ENCODE peak calls at places on chromosomes 16 and 17, in nine cellular contexts. Y is astrocyte of the spinal cord, N is fibroblast of pulmonary artery, X is IMR-90, V is lower lobe of right lung, O is adrenal gland, L is PC-9, U is AG04450, F is NB4. T is an unnamed sample.

GRCh38 chr17:73582821-73583220 is 61.4 kb downstream of the SDK2 start:
- DNase-seq in Y (no peak), N (no peak), X (no peak), V (no peak), O (no peak), L (no peak), U (no peak), F (no peak), T (no peak)

GRCh38 chr16:4463522-4464163 is 10.8 kb downstream of the NMRAL1 start:
- DNase-seq in Y (no peak), N (no peak), X (no peak), V (no peak), O (no peak), L (peak), U (no peak), F (no peak), T (no peak)

GRCh38 chr16:81831722-81832126 is 52.6 kb downstream of the PLCG2 start:
- DNase-seq in Y (no peak), N (no peak), X (no peak), V (peak), O (peak), L (no peak), U (no peak), F (peak), T (no peak)

GRCh38 chr16:4679156-4679853 is 14.1 kb upstream of the NUDT16L1 start:
- DNase-seq in Y (no peak), N (no peak), X (no peak), V (peak), O (peak), L (peak), U (no peak), F (no peak), T (no peak)

GRCh38 chr16:88655733-88656281 is 5.0 kb upstream of the CYBA start:
- DNase-seq in Y (no peak), N (no peak), X (no peak), V (no peak), O (no peak), L (no peak), U (no peak), F (no peak), T (no peak)

GRCh38 chr17:73203788-73204479 is 11.1 kb downstream of the COG1 start:
- DNase-seq in Y (no peak), N (no peak), X (no peak), V (no peak), O (no peak), L (no peak), U (no peak), F (no peak), T (no peak)

GRCh38 chr17:41540921-41541625 is 13.0 kb upstream of the KRT19 start:
- DNase-seq in Y (no peak), N (no peak), X (peak), V (no peak), O (no peak), L (no peak), U (no peak), F (no peak), T (no peak)

GRCh38 chr16:66224636-66225035 is 141.9 kb upstream of the CDH5 start:
- DNase-seq in Y (no peak), N (no peak), X (no peak), V (no peak), O (no peak), L (no peak), U (no peak), F (no peak), T (no peak)

GRCh38 chr17:75565066-75565465 is 22.5 kb upstream of the MYO15B start:
- DNase-seq in Y (no peak), N (no peak), X (peak), V (no peak), O (no peak), L (peak), U (no peak), F (peak), T (peak)

GRCh38 chr17:14942511-14943185 is 322.5 kb downstream of the PMP22 start:
- DNase-seq in Y (no peak), N (no peak), X (no peak), V (no peak), O (no peak), L (no peak), U (no peak), F (no peak), T (no peak)

GRCh38 chr17:44875761-44876160 is 23.5 kb downstream of the EFTUD2 start:
- DNase-seq in Y (no peak), N (no peak), X (no peak), V (no peak), O (no peak), L (no peak), U (no peak), F (no peak), T (no peak)

GRCh38 chr17:44881145-44881544 is 18.1 kb downstream of the EFTUD2 start:
- DNase-seq in Y (no peak), N (no peak), X (no peak), V (no peak), O (no peak), L (no peak), U (no peak), F (no peak), T (no peak)

GRCh38 chr17:44877121-44877520 is 22.1 kb downstream of the EFTUD2 start:
- DNase-seq in Y (no peak), N (no peak), X (no peak), V (no peak), O (no peak), L (no peak), U (no peak), F (no peak), T (no peak)

GRCh38 chr17:44878627-44879221 is 20.5 kb downstream of the EFTUD2 start:
- DNase-seq in Y (peak), N (peak), X (peak), V (no peak), O (peak), L (no peak), U (no peak), F (peak), T (peak)
- TF ChIP-seq CTCF in Y (peak), N (peak), X (peak), V (peak), O (peak), L (peak), U (peak), F (peak), T (peak)

DNA sequence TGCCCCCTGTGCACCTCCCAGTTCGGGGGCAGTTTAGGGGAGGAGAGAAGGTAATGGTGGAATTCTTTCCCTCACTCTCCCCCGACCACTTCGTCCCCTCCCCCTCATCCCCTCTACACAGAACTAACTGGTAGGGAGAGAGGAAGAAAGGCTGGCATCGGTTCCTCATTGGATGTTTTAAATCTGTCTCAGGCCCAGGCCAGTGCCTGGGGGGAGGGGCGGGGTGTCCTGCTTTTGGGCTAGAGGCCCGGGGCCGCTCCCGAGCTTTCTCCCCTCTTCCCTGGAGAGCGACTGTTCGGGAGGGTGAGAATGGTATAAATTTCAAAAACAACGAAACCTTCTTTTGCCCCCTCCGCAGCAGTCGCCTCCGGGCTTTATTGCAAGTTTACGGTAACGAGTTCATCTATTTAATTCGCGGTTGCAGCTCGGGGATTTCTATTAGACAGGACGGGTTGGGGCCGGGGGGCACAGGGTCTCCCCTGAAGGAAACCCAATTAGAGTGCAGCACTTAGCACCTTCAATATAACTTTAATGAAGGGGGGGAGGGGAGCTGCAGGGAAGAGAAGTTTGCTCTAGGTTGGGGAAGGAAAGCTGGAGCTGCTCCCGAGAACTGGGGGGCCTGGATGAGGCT is at the start of gene PRAC2:
- DNase-seq in Y (no peak), N (no peak), X (no peak), V (no peak), O (no peak), L (no peak), U (no peak), F (no peak), T (no peak)
- H3K4me3 ChIP-seq in Y (no peak), N (no peak), X (no peak), V (peak), O (no peak), L (no peak), U (no peak), F (no peak), T (peak)

DNA sequence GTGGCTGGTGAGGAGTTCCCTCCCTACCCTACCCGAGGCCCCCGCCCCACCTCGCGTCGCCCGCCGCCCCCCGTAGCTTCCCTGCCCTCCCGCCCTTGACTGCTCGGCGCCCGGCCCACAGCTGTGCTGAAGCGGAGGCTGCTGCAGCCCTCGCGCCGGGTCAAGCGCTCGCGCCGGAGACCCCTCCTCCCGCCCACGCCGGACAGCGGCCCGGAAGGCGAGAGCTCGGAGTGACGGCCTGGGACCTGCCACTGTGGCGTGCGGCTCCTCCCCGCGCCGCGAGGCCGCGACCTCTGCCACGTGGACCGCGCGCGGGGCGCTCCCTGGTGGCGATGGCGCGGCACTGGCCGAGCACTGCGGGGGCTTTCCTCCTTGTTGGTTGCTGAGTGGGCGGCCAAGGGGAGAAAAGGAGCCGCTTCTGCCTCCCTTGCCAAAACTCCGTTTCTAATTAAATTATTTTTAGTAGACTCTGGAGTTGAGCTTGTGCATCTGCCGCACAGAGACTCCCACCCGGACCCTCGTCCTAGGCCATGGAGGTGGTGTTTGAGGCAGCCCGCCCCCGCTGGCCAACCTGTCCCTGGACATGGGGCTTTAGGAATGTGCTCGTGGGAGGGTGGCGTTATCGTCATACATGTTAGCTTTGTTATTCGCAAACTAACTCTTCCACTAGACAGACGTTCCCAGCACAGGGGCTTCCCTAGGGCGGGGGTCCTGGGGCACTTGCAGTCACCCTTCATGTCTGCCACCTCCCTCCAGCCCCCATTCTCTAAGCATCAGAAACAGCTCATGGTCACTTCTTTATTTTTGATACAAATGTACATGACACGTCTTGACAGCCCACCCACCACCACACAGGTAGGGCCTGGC is 4.4 kb downstream of the TP53I13 start:
- DNase-seq in Y (peak), N (peak), X (peak), V (peak), O (peak), L (no peak), U (no peak), F (no peak), T (peak)
- TF ChIP-seq CTCF in Y (peak), N (peak), X (peak), V (peak), O (peak), L (no peak), U (peak), F (no peak), T (peak)

GRCh38 chr16:3007059-3007956 is 5.4 kb upstream of the CLDN9 start:
- DNase-seq in Y (no peak), N (no peak), X (no peak), V (no peak), O (no peak), L (no peak), U (no peak), F (peak), T (no peak)

GRCh38 chr16:3004781-3005284 is 7.9 kb upstream of the CLDN9 start:
- DNase-seq in Y (no peak), N (no peak), X (no peak), V (no peak), O (no peak), L (peak), U (no peak), F (peak), T (no peak)

GRCh38 chr16:3003582-3004270 is 9.0 kb upstream of the CLDN9 start:
- DNase-seq in Y (peak), N (peak), X (peak), V (peak), O (peak), L (peak), U (peak), F (peak), T (peak)

GRCh38 chr16:3001316-3001715 is 11.4 kb upstream of the CLDN9 start:
- DNase-seq in Y (no peak), N (no peak), X (no peak), V (no peak), O (no peak), L (no peak), U (no peak), F (no peak), T (no peak)

GRCh38 chr16:3004319-3004718 is 8.4 kb upstream of the CLDN9 start:
- DNase-seq in Y (no peak), N (no peak), X (no peak), V (no peak), O (no peak), L (peak), U (no peak), F (peak), T (no peak)
- H3K4me3 ChIP-seq in Y (no peak), N (no peak), X (peak), V (peak), O (no peak), L (no peak), U (no peak), F (no peak), T (peak)

GRCh38 chr17:60110586-60110985 is 31.9 kb upstream of the HEATR6 start:
- DNase-seq in Y (no peak), N (no peak), X (no peak), V (no peak), O (no peak), L (no peak), U (no peak), F (no peak), T (no peak)

GRCh38 chr17:60106377-60107059 is 27.8 kb upstream of the HEATR6 start:
- DNase-seq in Y (peak), N (peak), X (peak), V (no peak), O (no peak), L (no peak), U (no peak), F (no peak), T (peak)

GRCh38 chr17:60109161-60109560 is 30.4 kb upstream of the HEATR6 start:
- DNase-seq in Y (no peak), N (no peak), X (no peak), V (no peak), O (no peak), L (no peak), U (no peak), F (no peak), T (no peak)

GRCh38 chr17:60108712-60109111 is 30.0 kb upstream of the HEATR6 start:
- DNase-seq in Y (no peak), N (no peak), X (no peak), V (no peak), O (no peak), L (no peak), U (no peak), F (no peak), T (no peak)

GRCh38 chr17:60107526-60108257 is 29.0 kb upstream of the HEATR6 start:
- DNase-seq in Y (no peak), N (peak), X (no peak), V (no peak), O (no peak), L (no peak), U (no peak), F (no peak), T (peak)
- TF ChIP-seq CTCF in Y (peak), N (peak), X (no peak), V (no peak), O (no peak), L (no peak), U (peak), F (no peak), T (peak)

T was measured in fibroblast of villous mesenchyme.